ENCODE peak calls at places on chromosomes 12 and 14, in six cellular contexts. V, J, R, F, E and P are unnamed samples.

GRCh38 chr12:77510985-77511384 is 319.7 kb upstream of the NAV3 start:
- DNase-seq in V (no peak), J (no peak), R (no peak), F (no peak), E (no peak), P (no peak)

GRCh38 chr12:12896261-12896660 is 4.9 kb downstream of the GPRC5A start:
- DNase-seq in V (no peak), J (peak), R (no peak), F (peak), E (no peak), P (peak)

GRCh38 chr12:2615665-2616387 is 178.9 kb upstream of the FKBP4 start:
- DNase-seq in V (no peak), J (peak), R (peak), F (peak), E (peak), P (no peak)

GRCh38 chr12:106632797-106633450 is 50.1 kb downstream of the RFX4 start:
- DNase-seq in V (no peak), J (no peak), R (no peak), F (peak), E (no peak), P (no peak)

GRCh38 chr12:13981296-13981962 is at the start of gene GRIN2B:
- DNase-seq in V (no peak), J (no peak), R (no peak), F (no peak), E (peak), P (no peak)

GRCh38 chr12:3931206-3931605 is 58.0 kb upstream of the PARP11 start:
- DNase-seq in V (no peak), J (no peak), R (no peak), F (no peak), E (no peak), P (no peak)

GRCh38 chr12:52543985-52544888 is 8.7 kb downstream of the KRT71 start:
- DNase-seq in V (no peak), J (no peak), R (no peak), F (no peak), E (peak), P (peak)

GRCh38 chr12:34390846-34391700 is 368.8 kb downstream of the ALG10 start:
- DNase-seq in V (no peak), J (no peak), R (no peak), F (no peak), E (peak), P (no peak)

GRCh38 chr14:67815573-67816235 is 686 bp downstream of the ZFYVE26 start:
- DNase-seq in V (no peak), J (peak), R (no peak), F (peak), E (peak), P (peak)

GRCh38 chr12:101338087-101338486 is 58.2 kb downstream of the UTP20 start:
- DNase-seq in V (no peak), J (no peak), R (no peak), F (no peak), E (no peak), P (no peak)

GRCh38 chr12:632102-632696 is 31.0 kb downstream of the NINJ2 start:
- DNase-seq in V (no peak), J (peak), R (peak), F (peak), E (peak), P (peak)

GRCh38 chr12:26971963-26972362 is 33.7 kb downstream of the FGFR1OP2 start:
- DNase-seq in V (no peak), J (no peak), R (no peak), F (no peak), E (no peak), P (no peak)

GRCh38 chr12:79555006-79555925 is 135.5 kb downstream of the PAWR start:
- DNase-seq in V (no peak), J (peak), R (no peak), F (peak), E (no peak), P (peak)

GRCh38 chr12:57216014-57216891 is at the start of gene NXPH4:
- DNase-seq in V (no peak), J (no peak), R (no peak), F (no peak), E (peak), P (no peak)

GRCh38 chr12:90953956-90954421 is 987 bp downstream of the CCER1 start:
- DNase-seq in V (no peak), J (no peak), R (no peak), F (no peak), E (peak), P (no peak)

GRCh38 chr14:106665814-106666213 is 1139.4 kb downstream of the TMEM121 start:
- DNase-seq in V (no peak), J (no peak), R (no peak), F (no peak), E (no peak), P (no peak)

GRCh38 chr14:67602995-67603545 is 3.0 kb upstream of the PIGH start:
- DNase-seq in V (no peak), J (no peak), R (no peak), F (peak), E (no peak), P (no peak)

GRCh38 chr12:120797677-120798642 is 72.3 kb downstream of the ACADS start:
- DNase-seq in V (no peak), J (no peak), R (no peak), F (no peak), E (no peak), P (no peak)

GRCh38 chr12:121128908-121129704 is 3.6 kb upstream of the P2RX7 start:
- DNase-seq in V (peak), J (peak), R (no peak), F (peak), E (peak), P (peak)

GRCh38 chr14:36129181-36129580 is 47.3 kb downstream of the PTCSC3 start:
- DNase-seq in V (no peak), J (peak), R (no peak), F (no peak), E (peak), P (no peak)

GRCh38 chr12:116515674-116516073 is 43.5 kb upstream of the MAP1LC3B2 start:
- DNase-seq in V (no peak), J (no peak), R (no peak), F (no peak), E (no peak), P (no peak)

GRCh38 chr12:94297876-94298520 is 149.6 kb downstream of the PLXNC1 start:
- DNase-seq in V (no peak), J (no peak), R (no peak), F (no peak), E (no peak), P (no peak)

GRCh38 chr12:58942345-58942744 is 22.0 kb upstream of the LRIG3 start:
- DNase-seq in V (no peak), J (no peak), R (no peak), F (no peak), E (no peak), P (no peak)

GRCh38 chr14:50957296-50957695 is 13.0 kb upstream of the PYGL start:
- DNase-seq in V (no peak), J (peak), R (no peak), F (peak), E (no peak), P (peak)

GRCh38 chr12:9741726-9742125 is 8.8 kb upstream of the CLECL1 start:
- DNase-seq in V (no peak), J (no peak), R (no peak), F (no peak), E (no peak), P (no peak)

GRCh38 chr12:91272456-91273063 is 89.9 kb upstream of the DCN start:
- DNase-seq in V (peak), J (peak), R (no peak), F (peak), E (peak), P (peak)

GRCh38 chr14:58395815-58396626 is at the start of gene TOMM20L:
- DNase-seq in V (no peak), J (peak), R (peak), F (peak), E (peak), P (peak)
- H3K4me3 ChIP-seq in V (peak), J (peak), R (peak), F (peak), E (peak), P (peak)

GRCh38 chr12:25496098-25496587 is 56.9 kb downstream of the LMNTD1 start:
- DNase-seq in V (no peak), J (no peak), R (no peak), F (peak), E (no peak), P (peak)
- TF ChIP-seq CTCF in V (no peak), J (no peak), R (no peak), F (no peak), E (no peak), P (no peak)

GRCh38 chr12:50186667-50187066 is 19.5 kb upstream of the CERS5 start:
- DNase-seq in V (no peak), J (peak), R (no peak), F (peak), E (no peak), P (peak)

GRCh38 chr12:50184261-50184660 is 17.1 kb upstream of the CERS5 start:
- DNase-seq in V (no peak), J (no peak), R (no peak), F (no peak), E (no peak), P (no peak)

GRCh38 chr12:50187084-50187900 is 20.1 kb upstream of the CERS5 start:
- DNase-seq in V (no peak), J (peak), R (peak), F (peak), E (no peak), P (peak)

GRCh38 chr12:50185975-50186663 is 18.9 kb upstream of the CERS5 start:
- DNase-seq in V (no peak), J (peak), R (no peak), F (peak), E (no peak), P (peak)

GRCh38 chr12:50185496-50185895 is 18.3 kb upstream of the CERS5 start:
- DNase-seq in V (no peak), J (no peak), R (no peak), F (no peak), E (no peak), P (no peak)
- H3K4me3 ChIP-seq in V (no peak), J (no peak), R (no peak), F (no peak), E (no peak), P (no peak)

GRCh38 chr12:132554857-132555630 is 55.3 kb downstream of the LRCOL1 start:
- DNase-seq in V (no peak), J (no peak), R (no peak), F (peak), E (peak), P (no peak)
- TF ChIP-seq CTCF in V (no peak), J (peak), R (peak), F (peak), E (peak), P (peak)

GRCh38 chr12:105414088-105414487 is 83.6 kb downstream of the C12orf75 start:
- DNase-seq in V (no peak), J (no peak), R (no peak), F (no peak), E (peak), P (no peak)

GRCh38 chr12:105406497-105406896 is 76.0 kb downstream of the C12orf75 start:
- DNase-seq in V (no peak), J (no peak), R (no peak), F (no peak), E (peak), P (no peak)

GRCh38 chr12:105409286-105409685 is 78.8 kb downstream of the C12orf75 start:
- DNase-seq in V (no peak), J (no peak), R (no peak), F (no peak), E (no peak), P (peak)

DNA sequence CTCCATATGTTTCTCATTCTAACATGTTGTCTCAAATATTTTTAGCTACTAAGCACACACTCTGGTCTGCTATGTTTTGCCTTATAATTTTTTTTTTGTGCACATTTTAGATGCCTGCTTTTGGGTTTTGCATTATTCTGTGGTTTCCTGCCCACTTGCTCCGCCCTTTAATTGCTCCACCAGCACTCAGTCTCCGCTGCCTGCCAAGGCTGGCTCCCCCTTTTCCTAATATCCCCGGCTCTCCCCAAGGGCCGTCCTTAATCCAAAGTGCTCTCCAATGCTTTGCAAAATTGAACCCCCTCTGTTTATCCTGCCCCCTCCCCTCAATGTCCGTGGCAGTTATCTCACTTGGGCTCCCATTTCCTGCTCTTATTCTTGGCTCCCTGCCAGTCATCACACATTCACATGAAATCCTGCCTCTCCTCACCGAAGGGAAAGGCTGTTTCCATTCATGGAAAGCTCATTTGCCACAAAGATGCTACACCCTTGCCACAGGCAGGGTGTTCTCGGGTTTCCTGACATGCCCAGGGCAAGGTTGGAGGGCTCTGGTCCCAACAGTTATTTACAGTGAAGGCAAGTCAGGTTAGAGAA is 79.5 kb downstream of the C12orf75 start:
- DNase-seq in V (peak), J (peak), R (no peak), F (peak), E (peak), P (peak)
- H3K4me3 ChIP-seq in V (no peak), J (no peak), R (no peak), F (peak), E (no peak), P (no peak)